ENCODE peak calls at places on chromosomes 3 and 15, in four cellular contexts. G, E, U and V are unnamed samples.

GRCh38 chr3:129226374-129226773 is 23.0 kb upstream of the COPG1 start:
- DNase-seq in U (peak), G (no peak), E (no peak), V (peak)

GRCh38 chr3:45881031-45882022 is 5.0 kb upstream of the CCR9 start:
- DNase-seq in G (no peak), E (no peak), U (no peak), V (no peak)

GRCh38 chr3:146142757-146143156 is 18.2 kb downstream of the PLOD2 start:
- DNase-seq in U (no peak), E (no peak), G (no peak), V (no peak)

GRCh38 chr15:40845511-40846284 is 1.9 kb downstream of the SPINT1 start:
- DNase-seq in U (no peak), E (peak), G (no peak), V (peak)

GRCh38 chr3:129597087-129597791 is 9.2 kb downstream of the PLXND1 start:
- DNase-seq in E (no peak), U (no peak), G (no peak), V (no peak)

GRCh38 chr3:120438971-120439370 is 11.8 kb downstream of the FSTL1 start:
- DNase-seq in E (peak), G (no peak), U (peak), V (no peak)

GRCh38 chr3:69929019-69929418 is 70.5 kb upstream of the SAMMSON start:
- DNase-seq in E (no peak), G (no peak), U (no peak), V (no peak)

GRCh38 chr3:120497813-120498212 is 47.0 kb upstream of the FSTL1 start:
- DNase-seq in G (no peak), U (no peak), E (no peak), V (no peak)

GRCh38 chr15:38745136-38745535 is 180.5 kb upstream of the RASGRP1 start:
- DNase-seq in U (no peak), G (no peak), E (no peak), V (no peak)

GRCh38 chr3:197022405-197023231 is 7.0 kb downstream of the MELTF start:
- DNase-seq in E (no peak), U (peak), G (no peak), V (peak)

GRCh38 chr3:50227390-50228183 is 8.4 kb upstream of the GNAI2 start:
- DNase-seq in G (peak), E (peak), U (peak), V (peak)